ENCODE peak calls at places on chromosomes 11 and 22, in ten cellular contexts. N is fibroblast of mammary gland; S is NCI-H82; Q is mesothelial cell of epicardium; O is NCI-H1417; K is NCI-H345; Y is germinal center; I is ovary; R is left lobe of liver; V is naive thymus-derived CD4-positive, alpha-beta T cell. J is an unnamed sample.

GRCh38 chr11:133228406-133229330 is 303.6 kb downstream of the OPCML start:
- DNase-seq in N (no peak), S (no peak), Q (no peak), O (peak), K (peak), Y (no peak), I (no peak), R (no peak), V (no peak), J (no peak)

GRCh38 chr11:45917286-45917622 is 423 bp downstream of the PEX16 start:
- DNase-seq in N (no peak), S (no peak), Q (no peak), O (no peak), K (no peak), Y (no peak), I (no peak), R (no peak), V (no peak), J (no peak)

GRCh38 chr22:45671051-45671782 is 417 bp upstream of the ATXN10 start:
- DNase-seq in N (no peak), S (peak), Q (no peak), O (peak), K (no peak), Y (peak), I (peak), R (no peak), V (no peak), J (no peak)

GRCh38 chr22:19167106-19167869 is 11.2 kb downstream of the SLC25A1 start:
- DNase-seq in N (no peak), S (no peak), Q (no peak), O (no peak), K (no peak), Y (no peak), I (no peak), R (no peak), V (no peak), J (no peak)

GRCh38 chr11:47212938-47213337 is 1.8 kb upstream of the DDB2 start:
- DNase-seq in N (no peak), S (no peak), Q (no peak), O (no peak), K (no peak), Y (no peak), I (no peak), R (peak), V (no peak), J (no peak)

GRCh38 chr11:62073061-62073460 is 50.8 kb upstream of the INCENP start:
- DNase-seq in N (no peak), S (no peak), Q (no peak), O (no peak), K (no peak), Y (no peak), I (no peak), R (no peak), V (no peak), J (no peak)

GRCh38 chr11:11567862-11568650 is 53.7 kb downstream of the GALNT18 start:
- DNase-seq in N (peak), S (no peak), Q (no peak), O (no peak), K (peak), Y (no peak), I (no peak), R (no peak), V (no peak), J (no peak)

GRCh38 chr11:100922116-100922515 is 207.5 kb downstream of the PGR start:
- DNase-seq in N (no peak), S (no peak), Q (no peak), O (no peak), K (no peak), Y (no peak), I (no peak), R (no peak), V (no peak), J (no peak)

GRCh38 chr11:70505331-70505731 is 107.0 kb downstream of the CTTN start:
- DNase-seq in N (no peak), S (no peak), Q (no peak), O (no peak), K (no peak), Y (no peak), I (no peak), R (no peak), V (no peak), J (no peak)

GRCh38 chr22:35522571-35523149 is 18.0 kb upstream of the RASD2 start:
- DNase-seq in N (no peak), S (no peak), Q (no peak), O (no peak), K (no peak), Y (no peak), I (no peak), R (no peak), V (no peak), J (no peak)

GRCh38 chr22:20615533-20616450 is 108.4 kb downstream of the MED15 start:
- DNase-seq in N (no peak), S (no peak), Q (no peak), O (no peak), K (no peak), Y (no peak), I (no peak), R (no peak), V (no peak), J (no peak)

GRCh38 chr11:62394825-62395538 is 23.9 kb upstream of the SCGB1A1 start:
- DNase-seq in N (peak), S (peak), Q (no peak), O (peak), K (peak), Y (peak), I (peak), R (peak), V (peak), J (peak)

GRCh38 chr22:41094036-41094435 is 1.6 kb downstream of the EP300 start:
- DNase-seq in N (peak), S (peak), Q (no peak), O (peak), K (no peak), Y (no peak), I (no peak), R (no peak), V (no peak), J (peak)

GRCh38 chr11:75350743-75351540 is 519 bp downstream of the ARRB1 start:
- DNase-seq in N (peak), S (peak), Q (no peak), O (peak), K (no peak), Y (no peak), I (peak), R (peak), V (peak), J (peak)

GRCh38 chr22:36761553-36762240 is 14.2 kb downstream of the IFT27 start:
- DNase-seq in N (no peak), S (no peak), Q (peak), O (no peak), K (no peak), Y (no peak), I (no peak), R (no peak), V (no peak), J (no peak)

GRCh38 chr11:92702771-92703170 is 266.7 kb upstream of the MTNR1B start:
- DNase-seq in N (peak), S (no peak), Q (no peak), O (no peak), K (no peak), Y (no peak), I (no peak), R (no peak), V (no peak), J (no peak)

GRCh38 chr22:35521358-35522264 is 19.0 kb upstream of the RASD2 start:
- DNase-seq in N (no peak), S (peak), Q (no peak), O (peak), K (no peak), Y (no peak), I (no peak), R (no peak), V (no peak), J (no peak)

GRCh38 chr22:24812950-24813349 is 6.9 kb downstream of the SGSM1 start:
- DNase-seq in N (no peak), S (no peak), Q (no peak), O (no peak), K (no peak), Y (no peak), I (no peak), R (no peak), V (no peak), J (no peak)

GRCh38 chr11:78203184-78203583 is 14.5 kb downstream of the USP35 start:
- DNase-seq in N (no peak), S (no peak), Q (no peak), O (no peak), K (no peak), Y (no peak), I (no peak), R (no peak), V (peak), J (no peak)

GRCh38 chr11:17354070-17354924 is 2.7 kb downstream of the NCR3LG1 start:
- DNase-seq in N (peak), S (peak), Q (no peak), O (peak), K (peak), Y (peak), I (peak), R (peak), V (peak), J (peak)